ENCODE peak calls at places on chromosomes 6 and 20, in four cellular contexts. K, N, C and S are unnamed samples.

GRCh38 chr6:145643760-145644159 is 91.6 kb downstream of the EPM2A start:
- DNase-seq in C (no peak), N (peak; percentile 38), K (no peak), S (no peak)

GRCh38 chr20:44683263-44684046 is 31.7 kb upstream of the CCN5 start:
- DNase-seq in N (peak; percentile 56), K (peak; percentile 83), C (peak; percentile 20), S (peak; percentile 45)

GRCh38 chr6:28207244-28208179 is 17.6 kb upstream of the ZSCAN9 start:
- DNase-seq in N (peak; percentile 31), C (no peak), K (peak; percentile 59), S (no peak)

GRCh38 chr6:104604643-104605042 is 255.1 kb downstream of the HACE1 start:
- DNase-seq in K (no peak), N (no peak), C (no peak), S (no peak)

GRCh38 chr6:7052441-7052936 is 55.3 kb upstream of the RREB1 start:
- DNase-seq in C (no peak), K (peak; percentile 52), N (peak; percentile 38), S (no peak)

GRCh38 chr20:35003211-35004031 is 47.8 kb downstream of the MYH7B start:
- DNase-seq in C (no peak), K (no peak), N (no peak), S (no peak)

GRCh38 chr20:3723284-3723683 is 9.2 kb upstream of the HSPA12B start:
- DNase-seq in C (no peak), N (no peak), K (no peak), S (no peak)

GRCh38 chr20:13492001-13492480 is 146.7 kb downstream of the TASP1 start:
- DNase-seq in K (no peak), C (no peak), N (peak; percentile 74), S (no peak)

GRCh38 chr6:5728726-5729434 is 277.8 kb downstream of the NRN1 start:
- DNase-seq in N (peak; percentile 94), C (no peak), K (peak; percentile 28), S (no peak)

GRCh38 chr6:18162401-18162800 is 7.2 kb downstream of the KDM1B start:
- DNase-seq in C (no peak), K (no peak), N (no peak), S (no peak)

GRCh38 chr6:163355471-163355991 is 59.0 kb upstream of the QKI start:
- DNase-seq in K (no peak), N (peak; percentile 47), C (no peak), S (no peak)

GRCh38 chr6:43250992-43251373 is 7.7 kb downstream of the TTBK1 start:
- DNase-seq in K (no peak), N (peak; percentile 34), C (no peak), S (no peak)

GRCh38 chr6:56693988-56694387 is 51.3 kb upstream of the DST start:
- DNase-seq in C (no peak), K (no peak), N (peak; percentile 77), S (no peak)

GRCh38 chr20:25273541-25274358 is 25.9 kb downstream of the PYGB start:
- DNase-seq in K (no peak), N (no peak), C (no peak), S (no peak)

GRCh38 chr20:59412251-59412650 is 111.8 kb downstream of the EDN3 start:
- DNase-seq in N (no peak), C (no peak), K (no peak), S (no peak)

GRCh38 chr20:58822175-58822574 is 28.5 kb downstream of the GNAS-AS1 start:
- DNase-seq in K (no peak), C (no peak), N (no peak), S (no peak)

GRCh38 chr6:44068607-44069296 is 58.5 kb downstream of the MRPL14 start:
- DNase-seq in C (no peak), N (no peak), K (no peak), S (no peak)

GRCh38 chr6:33317418-33317667 is 201 bp downstream of the ZBTB22 start:
- DNase-seq in K (no peak), C (no peak), N (no peak), S (no peak)

GRCh38 chr6:135996668-135997067 is 145.2 kb downstream of the PDE7B start:
- DNase-seq in N (no peak), K (no peak), C (no peak), S (no peak)